ENCODE peak calls at places on chromosomes 6 and 20, in ten cellular contexts. M, N, X, P, Q, T, V, L, A and W are unnamed samples.

GRCh38 chr20:36541227-36542018 is at the start of gene MYL9:
- DNase-seq in T (peak), N (peak), M (no peak), L (no peak), Q (peak), V (peak), A (no peak), P (peak), X (peak), W (no peak)

GRCh38 chr6:150685860-150686259 is 86.2 kb downstream of the PLEKHG1 start:
- DNase-seq in V (peak), L (no peak), T (no peak), P (no peak), M (peak), Q (no peak), X (no peak), N (no peak), A (peak), W (no peak)

GRCh38 chr6:153130515-153131036 is 506 bp downstream of the RGS17 start:
- DNase-seq in X (no peak), M (no peak), N (no peak), Q (no peak), T (no peak), A (no peak), V (no peak), L (no peak), P (no peak), W (no peak)

GRCh38 chr6:88910922-88911778 is 52.3 kb downstream of the RNGTT start:
- DNase-seq in Q (no peak), A (no peak), V (no peak), N (no peak), X (no peak), P (no peak), M (no peak), T (peak), L (no peak), W (no peak)

GRCh38 chr6:17151888-17152287 is 50.0 kb downstream of the STMND1 start:
- DNase-seq in Q (no peak), P (no peak), T (no peak), N (no peak), M (no peak), A (no peak), X (no peak), V (no peak), L (no peak), W (no peak)

GRCh38 chr6:56291278-56291917 is 44.0 kb upstream of the COL21A1 start:
- DNase-seq in N (no peak), A (no peak), V (no peak), M (no peak), X (no peak), Q (no peak), L (no peak), T (no peak), P (no peak), W (no peak)

GRCh38 chr6:131948692-131949614 is 2.2 kb downstream of the CCN2 start:
- DNase-seq in M (no peak), N (peak), Q (peak), V (peak), X (peak), T (peak), P (no peak), L (peak), A (no peak), W (no peak)

GRCh38 chr20:61753196-61753942 is 312.3 kb downstream of the TAF4 start:
- DNase-seq in T (peak), A (no peak), X (no peak), V (no peak), M (no peak), Q (no peak), N (peak), P (no peak), L (peak), W (no peak)

GRCh38 chr6:151428336-151428735 is 23.6 kb downstream of the RMND1 start:
- DNase-seq in L (no peak), A (no peak), V (no peak), Q (no peak), M (no peak), X (no peak), P (no peak), N (no peak), T (no peak), W (no peak)

GRCh38 chr6:43778131-43778857 is 8.3 kb downstream of the VEGFA start:
- DNase-seq in X (no peak), Q (no peak), A (no peak), V (no peak), T (no peak), P (no peak), M (no peak), L (no peak), N (no peak), W (no peak)

GRCh38 chr6:111804627-111805235 is 68.5 kb downstream of the FYN start:
- DNase-seq in X (no peak), V (no peak), T (peak), Q (no peak), L (peak), N (peak), P (no peak), M (peak), A (no peak), W (no peak)

GRCh38 chr6:8174571-8174970 is 72.2 kb upstream of the EEF1E1 start:
- DNase-seq in X (no peak), T (no peak), L (no peak), N (no peak), Q (no peak), A (no peak), P (no peak), M (no peak), V (no peak), W (no peak)

GRCh38 chr6:31712296-31712695 is 2.9 kb upstream of the LY6G6D start:
- DNase-seq in P (no peak), M (no peak), V (no peak), Q (no peak), L (no peak), T (no peak), A (no peak), N (no peak), X (no peak), W (no peak)
- TF ChIP-seq CTCF in P (no peak), M (no peak), V (no peak), Q (no peak), L (peak), T (peak), A (peak), N (peak), X (no peak), W (no peak)

GRCh38 chr20:57400262-57400701 is 9.1 kb downstream of the RBM38 start:
- DNase-seq in V (no peak), N (no peak), T (no peak), A (no peak), P (no peak), M (no peak), X (no peak), Q (no peak), L (no peak), W (no peak)
- TF ChIP-seq CTCF in V (no peak), N (peak), T (no peak), A (peak), P (no peak), M (no peak), X (no peak), Q (peak), L (no peak), W (no peak)

GRCh38 chr6:4351857-4352669 is 216.7 kb upstream of the ECI2 start:
- DNase-seq in V (peak), Q (peak), L (peak), A (no peak), N (peak), M (no peak), T (peak), P (no peak), X (peak), W (peak)
- TF ChIP-seq CTCF in V (no peak), Q (no peak), L (no peak), A (no peak), N (no peak), M (no peak), T (peak), P (no peak), X (peak), W (no peak)

DNA sequence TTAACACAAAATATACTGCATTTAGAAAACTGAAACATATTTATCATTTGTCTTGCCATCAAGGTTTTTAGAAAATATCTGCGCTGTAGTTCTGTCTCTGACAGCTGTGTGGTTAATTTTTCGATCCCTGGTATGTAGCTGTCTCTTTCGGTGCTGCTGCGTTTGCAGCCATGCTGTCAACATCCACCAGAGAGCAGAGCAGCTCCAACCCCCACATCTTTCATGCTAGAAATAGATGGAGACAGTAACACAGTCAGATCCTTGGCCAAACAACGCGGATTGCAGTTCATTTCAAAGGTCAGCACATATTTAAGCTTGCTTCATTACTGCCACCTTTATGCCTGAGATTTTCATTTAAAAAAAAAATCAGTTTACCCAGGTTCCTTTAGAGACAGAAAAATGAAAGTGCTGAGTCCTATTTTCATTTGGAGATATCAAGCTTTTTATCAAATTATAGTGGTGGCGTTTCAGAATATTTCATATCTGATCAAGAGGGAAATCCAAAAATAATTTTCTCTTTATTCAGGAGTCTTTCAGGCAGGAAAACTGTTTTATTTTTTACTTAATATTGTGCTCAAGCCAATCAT is 157.7 kb upstream of the MMS22L start:
- DNase-seq in A (peak), M (no peak), T (peak), N (peak), Q (no peak), V (no peak), P (no peak), X (no peak), L (no peak), W (no peak)
- TF ChIP-seq CTCF in A (peak), M (no peak), T (peak), N (peak), Q (no peak), V (no peak), P (no peak), X (peak), L (peak), W (peak)

GRCh38 chr20:63574156-63574828 is at the start of gene HELZ2:
- DNase-seq in Q (peak), V (peak), X (no peak), N (peak), L (no peak), P (peak), A (peak), M (peak), T (peak), W (peak)

GRCh38 chr20:63573739-63574131 is 304 bp downstream of the HELZ2 start:
- DNase-seq in V (no peak), M (no peak), N (no peak), Q (no peak), T (no peak), P (no peak), L (no peak), X (no peak), A (no peak), W (no peak)

GRCh38 chr20:63574829-63575720 is 1.0 kb upstream of the HELZ2 start:
- DNase-seq in Q (no peak), V (no peak), L (no peak), P (no peak), A (no peak), M (no peak), X (no peak), T (no peak), N (no peak), W (no peak)

GRCh38 chr20:63572071-63572787 is 1.8 kb downstream of the HELZ2 start:
- DNase-seq in A (no peak), N (no peak), M (no peak), L (no peak), P (no peak), T (no peak), Q (no peak), X (no peak), V (no peak), W (no peak)

DNA sequence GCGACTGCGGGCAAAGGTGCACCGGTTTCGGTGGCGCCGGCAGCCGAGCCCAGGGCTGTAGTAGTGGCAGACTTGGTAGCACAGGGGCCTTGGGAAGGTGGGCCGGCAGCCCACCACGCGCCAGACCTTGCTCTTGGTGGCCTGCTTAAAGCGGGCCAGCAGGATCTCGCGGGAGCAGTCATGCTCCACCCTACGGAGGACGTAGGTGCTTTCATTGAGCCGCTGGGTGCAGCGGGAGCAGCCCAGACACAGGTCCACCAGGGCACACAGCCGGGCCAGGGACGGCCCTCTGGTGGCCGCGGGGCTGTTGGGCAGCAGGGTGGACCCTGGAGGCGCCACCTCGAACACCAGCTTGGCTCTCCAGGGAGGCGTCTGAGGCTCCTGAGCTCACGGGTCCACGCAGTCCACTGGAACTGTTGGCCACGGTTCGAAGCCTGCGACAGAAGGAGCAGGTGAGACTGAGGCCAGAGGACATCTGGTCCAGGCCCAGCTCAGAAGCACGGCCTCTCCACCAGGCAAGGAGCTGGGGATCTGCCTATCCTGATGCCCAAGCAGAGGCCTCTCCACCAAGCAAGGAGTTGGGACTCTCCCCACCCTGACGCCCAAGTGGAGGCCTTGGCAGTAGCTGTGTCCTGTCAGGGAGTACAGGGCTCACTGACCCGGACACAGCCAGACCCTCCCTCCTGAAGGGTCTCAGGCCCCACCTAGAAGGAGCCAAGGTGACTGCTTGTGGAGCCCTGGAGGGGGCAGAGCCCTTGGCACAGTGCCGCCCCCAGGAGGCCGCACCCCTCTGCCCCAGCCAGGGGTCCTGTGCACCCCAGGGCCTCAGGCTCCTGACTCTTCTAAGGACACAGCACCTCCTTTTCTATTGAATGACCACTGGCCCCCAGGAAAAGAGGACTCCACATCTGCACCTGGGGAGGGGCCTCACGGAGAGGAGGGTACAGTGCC is 976 bp downstream of the HELZ2 start:
- DNase-seq in V (no peak), Q (no peak), L (no peak), X (no peak), A (no peak), T (no peak), N (no peak), M (no peak), P (no peak), W (no peak)
- TF ChIP-seq CTCF in V (no peak), Q (no peak), L (peak), X (peak), A (peak), T (peak), N (peak), M (no peak), P (peak), W (no peak)

DNA sequence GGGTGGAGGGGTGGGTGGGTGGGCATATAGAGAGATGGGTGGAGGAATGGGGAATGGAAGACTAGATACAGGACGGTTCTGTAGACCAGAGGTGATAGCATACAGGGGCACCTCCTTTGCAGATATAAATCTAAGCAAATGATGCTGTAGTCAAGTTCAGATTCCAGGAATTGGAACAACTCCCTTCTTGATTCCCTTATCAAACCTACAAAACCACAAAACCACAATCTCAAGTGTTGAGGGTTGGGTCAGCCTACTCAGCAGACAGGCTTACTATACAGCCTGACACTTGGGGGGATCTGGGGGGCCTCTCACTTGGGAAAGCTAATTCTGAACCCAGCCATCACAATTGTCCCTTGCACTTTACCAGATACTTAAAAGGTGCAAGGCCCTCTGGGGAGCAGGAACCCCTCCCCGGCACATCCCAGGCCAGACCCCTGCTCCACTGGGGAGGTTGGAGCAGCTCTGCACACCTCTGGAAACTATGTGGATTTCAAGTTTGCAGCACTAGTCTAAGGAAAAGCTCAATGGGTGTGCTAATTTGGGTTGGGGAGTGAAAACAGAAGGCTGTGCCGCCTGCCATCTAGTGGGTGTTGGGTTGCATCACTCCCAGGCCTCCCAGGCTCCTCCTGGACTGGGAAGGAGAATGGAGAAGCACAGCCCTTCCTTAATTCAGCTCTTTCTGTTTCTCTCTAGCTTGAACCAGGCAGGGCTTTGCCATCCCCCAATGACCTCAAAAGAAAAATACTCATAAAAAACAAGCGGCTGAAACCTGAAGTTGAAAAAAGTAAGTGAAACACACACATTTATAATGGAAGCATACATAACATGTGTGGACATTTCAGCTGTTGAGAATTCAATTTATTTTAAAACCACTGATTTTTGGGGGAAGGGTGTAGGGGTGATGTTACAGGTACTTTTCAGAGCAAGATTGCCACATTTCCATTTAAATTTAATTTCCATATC is 121.2 kb upstream of the LAMP5 start:
- DNase-seq in M (no peak), L (no peak), N (peak), P (no peak), A (peak), Q (peak), X (no peak), V (peak), T (peak), W (peak)
- TF ChIP-seq CTCF in M (no peak), L (peak), N (peak), P (peak), A (peak), Q (peak), X (peak), V (peak), T (peak), W (peak)

GRCh38 chr6:143860111-143860510 is 4.2 kb upstream of the ZC2HC1B start:
- DNase-seq in V (no peak), M (no peak), X (no peak), P (no peak), A (no peak), T (no peak), L (no peak), Q (no peak), N (no peak), W (no peak)

DNA sequence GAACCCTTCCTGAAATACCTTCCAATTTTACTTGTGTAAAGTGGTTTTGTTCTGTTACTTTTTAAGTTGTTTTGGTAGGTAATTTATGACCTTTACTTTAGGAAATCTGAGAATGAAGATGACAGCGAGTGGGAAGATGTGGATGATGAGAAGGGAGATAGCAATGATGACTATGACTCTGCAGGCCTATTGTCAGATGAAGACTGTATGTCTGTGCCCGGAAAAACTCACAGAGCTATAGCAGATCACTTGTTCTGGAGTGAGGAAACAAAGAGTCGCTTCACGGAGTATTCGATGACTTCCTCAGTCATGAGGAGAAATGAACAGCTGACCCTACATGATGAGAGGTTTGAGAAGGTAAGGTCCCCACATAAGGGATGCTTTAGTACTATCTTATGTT is 6.6 kb upstream of the ZC2HC1B start:
- DNase-seq in A (no peak), M (no peak), N (no peak), L (no peak), Q (no peak), P (no peak), X (no peak), T (no peak), V (no peak), W (no peak)
- TF ChIP-seq CTCF in A (no peak), M (no peak), N (no peak), L (no peak), Q (no peak), P (no peak), X (no peak), T (no peak), V (no peak), W (no peak)

GRCh38 chr6:11044712-11045167 is 635 bp upstream of the ELOVL2 start:
- DNase-seq in X (no peak), P (no peak), L (no peak), M (no peak), A (no peak), N (no peak), T (no peak), V (no peak), Q (no peak), W (no peak)
- TF ChIP-seq CTCF in X (no peak), P (no peak), L (no peak), M (no peak), A (no peak), N (no peak), T (no peak), V (no peak), Q (no peak), W (no peak)